ENCODE peak calls at places on chromosomes 7 and 10, in seven cellular contexts. D is stimulated activated CD4-positive, alpha-beta T cell treated with anti-CD3 and anti-CD28 coated beads, Interleukin-2, amount 100 ng/mL, for 48 hours; C is stromal cell of bone marrow; A is hippocampal formation; J is WTC11; X is OCI-LY7; Z is RPMI7951. T is an unnamed sample.

GRCh38 chr7:75642810-75643486 is 95.8 kb downstream of the HIP1 start:
- DNase-seq in D (peak), C (no peak), A (no peak), J (peak), X (peak), Z (peak), T (peak)

GRCh38 chr7:37971491-37971890 is 51.1 kb downstream of the EPDR1 start:
- DNase-seq in D (no peak), C (peak), A (no peak), J (no peak), X (no peak), Z (no peak), T (no peak)

GRCh38 chr7:48389977-48390376 is 218.7 kb downstream of the ABCA13 start:
- DNase-seq in D (no peak), C (peak), A (no peak), J (no peak), X (no peak), Z (peak), T (no peak)

GRCh38 chr10:4120454-4120853 is 335.4 kb upstream of the KLF6 start:
- DNase-seq in D (no peak), C (no peak), A (no peak), J (no peak), X (no peak), Z (no peak), T (no peak)

GRCh38 chr10:124364674-124365073 is 54.0 kb downstream of the OAT start:
- DNase-seq in D (no peak), C (no peak), A (no peak), J (no peak), X (no peak), Z (no peak), T (no peak)

GRCh38 chr10:22992621-22993020 is 64.8 kb downstream of the ARMC3 start:
- DNase-seq in D (no peak), C (no peak), A (no peak), J (no peak), X (no peak), Z (no peak), T (no peak)

GRCh38 chr7:139114018-139114417 is 4.5 kb upstream of the ZC3HAV1 start:
- DNase-seq in D (no peak), C (no peak), A (no peak), J (no peak), X (no peak), Z (no peak), T (no peak)

GRCh38 chr10:102007802-102008201 is 48.2 kb downstream of the ARMH3 start:
- DNase-seq in D (no peak), C (no peak), A (no peak), J (no peak), X (no peak), Z (no peak), T (no peak)

GRCh38 chr7:4416436-4417092 is 265.5 kb upstream of the FOXK1 start:
- DNase-seq in D (no peak), C (no peak), A (no peak), J (no peak), X (no peak), Z (peak), T (peak)

GRCh38 chr7:36565792-36566356 is 158.4 kb downstream of the AOAH start:
- DNase-seq in D (no peak), C (no peak), A (no peak), J (no peak), X (no peak), Z (no peak), T (no peak)

GRCh38 chr7:128883622-128884549 is 21.2 kb downstream of the ATP6V1F start:
- DNase-seq in D (peak), C (no peak), A (peak), J (peak), X (peak), Z (peak), T (peak)

GRCh38 chr7:18212788-18213187 is 185.1 kb upstream of the PRPS1L1 start:
- DNase-seq in D (no peak), C (peak), A (no peak), J (no peak), X (no peak), Z (peak), T (no peak)

GRCh38 chr7:97130417-97131139 is 13.1 kb downstream of the SDHAF3 start:
- DNase-seq in D (no peak), C (no peak), A (no peak), J (no peak), X (no peak), Z (peak), T (no peak)